ENCODE peak calls at places on chromosomes 2 and 18, in nine cellular contexts. Z, E, O, W, H, G, F, X and T are unnamed samples.
A peak's percentile ranks its signal among the peaks of the same experiment; 100 is the strongest.

GRCh38 chr2:109218087-109218791 is 89.2 kb downstream of the SH3RF3 start:
- DNase-seq in H (no peak), E (no peak), G (no peak), O (no peak), F (peak; percentile 41), Z (no peak), W (no peak), X (peak; percentile 17), T (no peak)

GRCh38 chr18:78939105-78939504 is 40.5 kb upstream of the SALL3 start:
- DNase-seq in E (no peak), O (no peak), Z (no peak), W (peak; percentile 7), G (no peak), F (no peak), H (no peak), X (no peak), T (no peak)

GRCh38 chr2:64970495-64970894 is 18.7 kb upstream of the SLC1A4 start:
- DNase-seq in W (no peak), G (no peak), F (no peak), X (no peak), E (no peak), O (no peak), H (no peak), Z (no peak), T (no peak)

GRCh38 chr2:44169155-44169898 is 652 bp downstream of the PPM1B start:
- DNase-seq in W (peak; percentile 33), F (no peak), O (peak; percentile 49), G (peak; percentile 49), X (peak; percentile 43), H (peak; percentile 82), Z (no peak), E (peak; percentile 30), T (no peak)

GRCh38 chr2:128446866-128447537 is 128.3 kb upstream of the HS6ST1 start:
- DNase-seq in Z (no peak), E (no peak), X (no peak), F (peak; percentile 78), G (no peak), O (peak; percentile 13), W (no peak), H (peak; percentile 73), T (peak; percentile 85)

GRCh38 chr2:226410212-226410611 is 389.4 kb downstream of the IRS1 start:
- DNase-seq in F (no peak), E (no peak), G (no peak), W (no peak), O (no peak), H (no peak), Z (no peak), X (peak; percentile 74), T (no peak)

GRCh38 chr2:159903404-159904126 is 105.6 kb upstream of the CD302 start:
- DNase-seq in F (no peak), W (peak; percentile 34), G (peak; percentile 21), E (no peak), Z (no peak), O (no peak), X (no peak), H (no peak), T (no peak)

GRCh38 chr2:193738892-193739291 is 1544.2 kb upstream of the TMEFF2 start:
- DNase-seq in G (no peak), H (no peak), W (no peak), E (no peak), X (no peak), O (no peak), Z (no peak), F (no peak), T (no peak)

GRCh38 chr2:172038604-172039003 is 38.9 kb downstream of the METAP1D start:
- DNase-seq in W (no peak), F (no peak), X (peak; percentile 86), Z (no peak), E (no peak), O (no peak), H (no peak), G (peak; percentile 85), T (no peak)

GRCh38 chr2:64036343-64036742 is 17.1 kb upstream of the VPS54 start:
- DNase-seq in H (no peak), F (no peak), W (no peak), X (peak; percentile 69), O (no peak), G (no peak), Z (no peak), E (no peak), T (no peak)

GRCh38 chr2:177531706-177532105 is 139.1 kb downstream of the AGPS start:
- DNase-seq in W (no peak), E (no peak), G (no peak), Z (no peak), H (no peak), O (no peak), F (no peak), X (no peak), T (no peak)

GRCh38 chr2:234873828-234874173 is 78.0 kb upstream of the SH3BP4 start:
- DNase-seq in O (no peak), W (no peak), X (peak; percentile 80), G (no peak), Z (no peak), E (no peak), H (no peak), F (no peak), T (no peak)

GRCh38 chr2:178767099-178768060 is 39.8 kb downstream of the TTN start:
- DNase-seq in O (no peak), G (no peak), H (no peak), E (no peak), X (no peak), W (no peak), Z (peak; percentile 50), F (no peak), T (no peak)

GRCh38 chr2:127695491-127696472 is 5.5 kb upstream of the SFT2D3 start:
- DNase-seq in G (peak; percentile 60), X (peak; percentile 16), E (no peak), W (peak; percentile 44), H (no peak), O (peak; percentile 66), Z (no peak), F (no peak), T (peak; percentile 90)

GRCh38 chr2:169755083-169755870 is 21.6 kb downstream of the KLHL23 start:
- DNase-seq in Z (no peak), O (no peak), X (no peak), E (no peak), H (no peak), W (no peak), F (no peak), G (no peak), T (no peak)

GRCh38 chr18:2948038-2948437 is 64.9 kb downstream of the LPIN2 start:
- DNase-seq in H (no peak), W (no peak), X (peak; percentile 74), F (no peak), Z (no peak), G (no peak), O (no peak), E (no peak), T (no peak)

GRCh38 chr18:47254341-47254939 is 3.0 kb upstream of the SKOR2 start:
- DNase-seq in Z (no peak), G (peak; percentile 73), F (no peak), O (peak; percentile 75), X (peak; percentile 50), E (peak; percentile 26), W (peak; percentile 43), H (no peak), T (no peak)

GRCh38 chr2:237700583-237701032 is 73.2 kb downstream of the LRRFIP1 start:
- DNase-seq in G (peak; percentile 96), Z (peak; percentile 71), F (no peak), E (peak; percentile 70), O (no peak), W (peak; percentile 69), H (peak; percentile 84), X (peak; percentile 70), T (no peak)

GRCh38 chr2:214808961-214809750 is at the start of gene BARD1:
- DNase-seq in G (peak; percentile 79), W (peak; percentile 29), O (peak; percentile 53), F (no peak), H (peak; percentile 75), Z (no peak), X (peak; percentile 53), E (peak; percentile 59), T (no peak)

GRCh38 chr2:10083692-10084566 is 3.7 kb upstream of the CYS1 start:
- DNase-seq in G (no peak), X (no peak), O (no peak), E (no peak), W (no peak), H (no peak), Z (no peak), F (no peak), T (no peak)

GRCh38 chr2:85181093-85181685 is 48.0 kb downstream of the TCF7L1 start:
- DNase-seq in F (no peak), W (no peak), X (peak; percentile 22), E (no peak), G (no peak), H (no peak), O (no peak), Z (no peak), T (no peak)

GRCh38 chr2:230902180-230902899 is 22.7 kb downstream of the GPR55 start:
- DNase-seq in E (peak; percentile 25), X (peak; percentile 74), G (peak; percentile 70), Z (no peak), H (peak; percentile 54), W (peak; percentile 38), F (peak; percentile 65), O (peak; percentile 67), T (peak; percentile 30)

GRCh38 chr2:160406591-160407392 is 86.8 kb downstream of the RBMS1 start:
- DNase-seq in O (peak; percentile 77), H (no peak), W (peak; percentile 41), G (peak; percentile 83), X (peak; percentile 81), E (peak; percentile 48), Z (no peak), F (no peak), T (peak; percentile 89)

GRCh38 chr2:198874502-198874858 is 583.3 kb downstream of the SATB2 start:
- DNase-seq in E (no peak), X (no peak), Z (no peak), O (no peak), G (no peak), H (no peak), F (no peak), W (no peak), T (no peak)

GRCh38 chr2:28449489-28450395 is 46.1 kb upstream of the PLB1 start:
- DNase-seq in Z (no peak), F (peak; percentile 74), O (no peak), H (no peak), W (peak; percentile 82), G (peak; percentile 55), E (no peak), X (peak; percentile 31), T (peak; percentile 74)

GRCh38 chr2:191631754-191632153 is 46.2 kb upstream of the NABP1 start:
- DNase-seq in H (no peak), F (no peak), W (no peak), G (peak; percentile 71), Z (no peak), O (no peak), E (peak; percentile 20), X (peak; percentile 72), T (no peak)

GRCh38 chr2:171923206-171923605 is 945 bp downstream of the HAT1 start:
- DNase-seq in G (peak; percentile 57), O (peak; percentile 33), E (no peak), Z (no peak), H (no peak), W (no peak), X (peak; percentile 65), F (no peak), T (no peak)

GRCh38 chr2:226885769-226886435 is 50.0 kb downstream of the RHBDD1 start:
- DNase-seq in F (no peak), O (no peak), G (no peak), X (no peak), E (no peak), Z (no peak), H (no peak), W (no peak), T (no peak)

GRCh38 chr18:10060469-10060782 is 146.6 kb downstream of the VAPA start:
- DNase-seq in E (no peak), F (peak; percentile 70), W (no peak), O (no peak), G (peak; percentile 71), Z (no peak), H (no peak), X (no peak), T (no peak)

GRCh38 chr2:118388771-118389170 is 300.5 kb downstream of the INSIG2 start:
- DNase-seq in G (no peak), E (no peak), H (no peak), O (no peak), X (peak; percentile 63), Z (no peak), W (no peak), F (no peak), T (no peak)

GRCh38 chr2:141946016-141946415 is 184.8 kb downstream of the LRP1B start:
- DNase-seq in X (no peak), E (no peak), Z (no peak), F (no peak), W (no peak), O (no peak), H (no peak), G (no peak), T (no peak)